ENCODE peak calls at places on chromosomes 1 and 21, in eight cellular contexts. L is brain microvascular endothelial cell; A is effector memory CD8-positive, alpha-beta T cell; M is tibial nerve; I is HEK293T; H is HuH-7; U is RPMI8226; F is astrocyte of the spinal cord. Z is an unnamed sample.

GRCh38 chr1:147080013-147080661 is 92.1 kb downstream of the PRKAB2 start:
- DNase-seq in M (no peak), I (no peak), A (no peak), U (no peak), H (no peak), L (no peak), F (no peak), Z (no peak)

GRCh38 chr1:202589190-202589680 is 121.0 kb downstream of the SYT2 start:
- DNase-seq in F (peak), A (no peak), I (no peak), M (peak), L (peak), H (peak), U (no peak), Z (no peak)

GRCh38 chr1:23343246-23344110 is 606 bp downstream of the HNRNPR start:
- DNase-seq in L (peak), F (peak), M (no peak), H (no peak), A (no peak), I (peak), U (peak), Z (peak)

GRCh38 chr1:56436912-56437403 is 142.4 kb downstream of the PLPP3 start:
- DNase-seq in F (no peak), L (no peak), A (no peak), I (no peak), U (no peak), M (no peak), H (no peak), Z (no peak)

GRCh38 chr1:231584117-231584516 is 42.5 kb upstream of the DISC1 start:
- DNase-seq in U (peak), A (no peak), L (peak), M (no peak), F (peak), I (peak), H (peak), Z (no peak)

GRCh38 chr1:172724746-172725613 is 66.1 kb downstream of the FASLG start:
- DNase-seq in L (no peak), M (no peak), I (no peak), A (no peak), U (peak), F (no peak), H (no peak), Z (no peak)

GRCh38 chr1:217660353-217661062 is 29.4 kb downstream of the SPATA17 start:
- DNase-seq in M (no peak), H (peak), U (peak), I (peak), A (no peak), L (peak), F (peak), Z (no peak)

GRCh38 chr1:39127513-39127912 is 77.0 kb upstream of the MACF1 start:
- DNase-seq in M (no peak), F (peak), L (peak), H (no peak), I (no peak), A (no peak), U (no peak), Z (no peak)

GRCh38 chr1:20410555-20410954 is 75.5 kb downstream of the CAMK2N1 start:
- DNase-seq in L (no peak), I (no peak), H (no peak), F (no peak), U (no peak), A (no peak), M (no peak), Z (no peak)

GRCh38 chr21:29914326-29914725 is 25.5 kb downstream of the GRIK1 start:
- DNase-seq in H (no peak), M (no peak), F (no peak), L (no peak), I (no peak), A (no peak), U (no peak), Z (no peak)

GRCh38 chr1:172682812-172683211 is 23.9 kb downstream of the FASLG start:
- DNase-seq in I (no peak), F (no peak), U (no peak), M (no peak), L (no peak), A (no peak), H (no peak), Z (no peak)

GRCh38 chr1:81827942-81828341 is 27.2 kb downstream of the ADGRL2 start:
- DNase-seq in U (no peak), H (no peak), F (no peak), I (no peak), A (no peak), M (no peak), L (no peak), Z (no peak)

GRCh38 chr1:21162740-21163464 is 13.8 kb downstream of the EIF4G3 start:
- DNase-seq in I (no peak), A (no peak), M (no peak), F (no peak), U (no peak), L (no peak), H (no peak), Z (no peak)

GRCh38 chr21:44703731-44704635 is 7.0 kb downstream of the KRTAP10-12 start:
- DNase-seq in F (no peak), M (no peak), A (no peak), L (no peak), U (no peak), I (no peak), H (no peak), Z (no peak)

GRCh38 chr1:229653420-229653819 is 27.4 kb downstream of the URB2 start:
- DNase-seq in I (no peak), L (no peak), M (no peak), U (no peak), F (no peak), H (no peak), A (no peak), Z (no peak)

GRCh38 chr1:172637522-172637921 is 21.4 kb upstream of the FASLG start:
- DNase-seq in A (no peak), I (no peak), H (no peak), M (no peak), U (no peak), L (peak), F (peak), Z (no peak)

GRCh38 chr1:239647045-239647444 is 260.7 kb downstream of the CHRM3 start:
- DNase-seq in L (no peak), F (no peak), A (no peak), M (no peak), U (no peak), I (no peak), H (no peak), Z (no peak)

GRCh38 chr1:230982698-230983097 is 3.8 kb downstream of the ARV1 start:
- DNase-seq in L (peak), F (no peak), U (no peak), A (no peak), M (no peak), H (no peak), I (no peak), Z (no peak)

GRCh38 chr1:41366428-41367101 is 5.3 kb downstream of the FOXO6 start:
- DNase-seq in A (peak), L (no peak), M (no peak), F (no peak), I (no peak), H (no peak), U (peak), Z (no peak)

GRCh38 chr1:110084226-110085078 is 14.0 kb upstream of the ALX3 start:
- DNase-seq in L (peak), M (no peak), I (no peak), A (no peak), F (peak), U (peak), H (no peak), Z (no peak)

GRCh38 chr1:28815533-28815932 is 3.6 kb downstream of the OPRD1 start:
- DNase-seq in I (no peak), L (no peak), A (no peak), F (no peak), H (no peak), M (no peak), U (peak), Z (no peak)

GRCh38 chr1:10516925-10517676 is 42.4 kb downstream of the PEX14 start:
- DNase-seq in H (no peak), U (no peak), A (no peak), L (no peak), M (no peak), F (no peak), I (no peak), Z (no peak)

GRCh38 chr1:22702255-22702654 is 8.4 kb upstream of the EPHB2 start:
- DNase-seq in F (no peak), M (no peak), I (no peak), L (no peak), U (no peak), A (no peak), H (peak), Z (no peak)

GRCh38 chr1:213051881-213052202 is 801 bp downstream of the RPS6KC1 start:
- DNase-seq in A (no peak), H (no peak), F (no peak), L (no peak), I (no peak), M (no peak), U (no peak), Z (no peak)

GRCh38 chr1:50422946-50423669 is at the start of gene DMRTA2:
- DNase-seq in L (no peak), A (no peak), H (no peak), F (no peak), M (no peak), U (no peak), I (peak), Z (no peak)

GRCh38 chr1:221149111-221149510 is 269.9 kb downstream of the HLX start:
- DNase-seq in M (no peak), L (no peak), I (no peak), H (no peak), A (no peak), U (no peak), F (no peak), Z (no peak)

GRCh38 chr1:222048030-222048632 is 306.2 kb upstream of the DUSP10 start:
- DNase-seq in F (peak), H (no peak), A (no peak), M (no peak), U (no peak), L (peak), I (no peak), Z (peak)

GRCh38 chr1:234214129-234214910 is 158.9 kb upstream of the COA6 start:
- DNase-seq in L (no peak), H (no peak), F (peak), A (peak), M (no peak), U (peak), I (peak), Z (no peak)

Z was measured in NK-92 treated with Interleukin-12 subunit alpha and Interleukin-12 subunit beta, amount 100 ng/mL, for 24 hours.